ENCODE peak calls at places on chromosomes 1 and 21, in four cellular contexts. B, X, Q and K are unnamed samples.

GRCh38 chr1:56578664-56578962 is 750 bp downstream of the PLPP3 start:
- DNase-seq in B (no peak), X (peak), Q (no peak), K (no peak)

GRCh38 chr1:88979054-88979748 is 13.2 kb downstream of the KYAT3 start:
- DNase-seq in B (no peak), X (no peak), Q (no peak), K (no peak)

GRCh38 chr1:19427087-19427781 is 58.1 kb downstream of the CAPZB start:
- DNase-seq in B (no peak), X (no peak), Q (no peak), K (peak)

GRCh38 chr1:156652131-156652991 is 10.4 kb downstream of the BCAN start:
- DNase-seq in B (no peak), X (peak), Q (no peak), K (no peak)

GRCh38 chr1:192601145-192602048 is 25.8 kb downstream of the RGS1 start:
- DNase-seq in B (no peak), X (no peak), Q (no peak), K (no peak)

GRCh38 chr21:38766987-38767722 is 38.6 kb upstream of the ETS2 start:
- DNase-seq in B (no peak), X (no peak), Q (no peak), K (no peak)

GRCh38 chr21:44758141-44758561 is 43.5 kb downstream of the UBE2G2 start:
- DNase-seq in B (no peak), X (no peak), Q (no peak), K (no peak)

GRCh38 chr1:19771350-19771749 is 28.4 kb downstream of the TMCO4 start:
- DNase-seq in B (no peak), X (no peak), Q (no peak), K (no peak)

GRCh38 chr1:115877511-115877910 is 36.6 kb upstream of the NHLH2 start:
- DNase-seq in B (no peak), X (no peak), Q (no peak), K (no peak)

GRCh38 chr1:38114231-38114630 is 67.6 kb upstream of the POU3F1 start:
- DNase-seq in B (no peak), X (peak), Q (no peak), K (no peak)

GRCh38 chr1:245168090-245168489 is 13.3 kb downstream of the KIF26B start:
- DNase-seq in B (no peak), X (no peak), Q (no peak), K (no peak)

GRCh38 chr1:228280106-228280901 is 72.5 kb downstream of the OBSCN start:
- DNase-seq in B (no peak), X (no peak), Q (no peak), K (no peak)

GRCh38 chr1:27097484-27097917 is 57.4 kb downstream of the SLC9A1 start:
- DNase-seq in B (peak), X (peak), Q (peak), K (no peak)

GRCh38 chr1:36367067-36367466 is 18.7 kb downstream of the STK40 start:
- DNase-seq in B (no peak), X (no peak), Q (no peak), K (no peak)

GRCh38 chr1:68376441-68376840 is 73.3 kb downstream of the RPE65 start:
- DNase-seq in B (no peak), X (no peak), Q (no peak), K (no peak)

GRCh38 chr1:224543453-224543852 is 72.7 kb upstream of the CNIH3 start:
- DNase-seq in B (no peak), X (no peak), Q (no peak), K (no peak)

GRCh38 chr1:33430751-33431593 is at the start of gene PHC2:
- DNase-seq in B (peak), X (peak), Q (peak), K (peak)

GRCh38 chr1:99005142-99005491 is 456 bp upstream of the PLPPR5 start:
- DNase-seq in B (no peak), X (peak), Q (no peak), K (no peak)

GRCh38 chr1:106526650-106527049 is 529.8 kb upstream of the PRMT6 start:
- DNase-seq in B (no peak), X (peak), Q (no peak), K (peak)

GRCh38 chr1:59685666-59686065 is 129.1 kb upstream of the HOOK1 start:
- DNase-seq in B (no peak), X (no peak), Q (no peak), K (no peak)

GRCh38 chr1:224579526-224579925 is 36.6 kb upstream of the CNIH3 start:
- DNase-seq in B (peak), X (no peak), Q (no peak), K (no peak)

GRCh38 chr1:78049396-78049795 is 3.6 kb downstream of the GIPC2 start:
- DNase-seq in B (no peak), X (no peak), Q (no peak), K (no peak)

GRCh38 chr21:34642211-34643075 is 26.4 kb upstream of the CLIC6 start:
- DNase-seq in B (peak), X (peak), Q (no peak), K (no peak)